ENCODE peak calls at places on chromosomes 16 and 17, in six cellular contexts. One of them, this sample, is unnamed.

GRCh38 chr16:22898874-22899348 is 84.9 kb downstream of the HS3ST2 start:
- DNase-seq in T follicular helper cell: peak; percentile 4
- DNase-seq in left cardiac atrium: peak; percentile 79
- DNase-seq in central memory CD4-positive, alpha-beta T cell: peak; percentile 3
- DNase-seq in aorta: peak; percentile 83
- DNase-seq in non-pigmented ciliary epithelial cell: peak; percentile 27
- DNase-seq in this sample: peak; percentile 17

GRCh38 chr16:75097941-75098897 is 18.4 kb downstream of the LDHD start:
- DNase-seq in left cardiac atrium: no peak
- DNase-seq in central memory CD4-positive, alpha-beta T cell: peak; percentile 83
- DNase-seq in non-pigmented ciliary epithelial cell: no peak
- DNase-seq in aorta: no peak
- DNase-seq in T follicular helper cell: peak; percentile 71
- DNase-seq in this sample: no peak

GRCh38 chr17:75785770-75786538 is 1.3 kb downstream of the UNK start:
- DNase-seq in non-pigmented ciliary epithelial cell: no peak
- DNase-seq in left cardiac atrium: no peak
- DNase-seq in aorta: peak; percentile 12
- DNase-seq in T follicular helper cell: no peak
- DNase-seq in central memory CD4-positive, alpha-beta T cell: no peak
- DNase-seq in this sample: peak; percentile 44

GRCh38 chr17:6279659-6280058 is 155.3 kb downstream of the AIPL1 start:
- DNase-seq in non-pigmented ciliary epithelial cell: no peak
- DNase-seq in central memory CD4-positive, alpha-beta T cell: no peak
- DNase-seq in T follicular helper cell: no peak
- DNase-seq in aorta: no peak
- DNase-seq in left cardiac atrium: no peak
- DNase-seq in this sample: no peak

GRCh38 chr16:74730049-74730683 is 29.5 kb upstream of the MLKL start:
- DNase-seq in left cardiac atrium: no peak
- DNase-seq in T follicular helper cell: no peak
- DNase-seq in non-pigmented ciliary epithelial cell: no peak
- DNase-seq in aorta: no peak
- DNase-seq in central memory CD4-positive, alpha-beta T cell: no peak
- DNase-seq in this sample: no peak

GRCh38 chr16:23990507-23990906 is 154.7 kb downstream of the PRKCB start:
- DNase-seq in left cardiac atrium: no peak
- DNase-seq in non-pigmented ciliary epithelial cell: no peak
- DNase-seq in T follicular helper cell: no peak
- DNase-seq in aorta: no peak
- DNase-seq in central memory CD4-positive, alpha-beta T cell: no peak
- DNase-seq in this sample: no peak

GRCh38 chr16:78183886-78184553 is 84.6 kb downstream of the WWOX start:
- DNase-seq in T follicular helper cell: no peak
- DNase-seq in left cardiac atrium: no peak
- DNase-seq in non-pigmented ciliary epithelial cell: no peak
- DNase-seq in central memory CD4-positive, alpha-beta T cell: no peak
- DNase-seq in aorta: no peak
- DNase-seq in this sample: no peak

GRCh38 chr17:17227608-17228520 is 9.1 kb downstream of the FLCN start:
- DNase-seq in aorta: peak; percentile 69
- DNase-seq in central memory CD4-positive, alpha-beta T cell: no peak
- DNase-seq in left cardiac atrium: no peak
- DNase-seq in non-pigmented ciliary epithelial cell: no peak
- DNase-seq in T follicular helper cell: no peak
- DNase-seq in this sample: no peak

GRCh38 chr17:45235071-45236001 is 13.7 kb downstream of the FMNL1 start:
- DNase-seq in aorta: peak; percentile 90
- DNase-seq in T follicular helper cell: peak; percentile 68
- DNase-seq in left cardiac atrium: peak; percentile 86
- DNase-seq in non-pigmented ciliary epithelial cell: peak; percentile 26
- DNase-seq in central memory CD4-positive, alpha-beta T cell: peak; percentile 70
- DNase-seq in this sample: peak; percentile 37

This sample was measured in HFFc6.